ENCODE peak calls at places on chromosomes 12 and 14, in nine cellular contexts. W is activated CD4-positive, alpha-beta T cell treated with anti-CD3 and anti-CD28 coated beads, Interleukin-2, amount 50 U/mL, for 4 hours; D is NCI-H524; V is left ventricle myocardium inferior; A is Caki2; I is ACHN; N is HS-5; E is stimulated activated CD4-positive, alpha-beta T cell treated with anti-CD3 and anti-CD28 coated beads, Interleukin-1b, Interleukin-23, amount 100 ng/mL, for 24 hours; Q is KBM-7. B is an unnamed sample.

GRCh38 chr12:9660046-9660445 is 9.5 kb upstream of the CLEC2D start:
- DNase-seq in D (no peak), E (no peak), I (no peak), W (no peak), A (no peak), V (no peak), Q (no peak), N (no peak), B (no peak)

GRCh38 chr12:66036317-66036716 is 94.2 kb downstream of the LLPH start:
- DNase-seq in A (peak; percentile 95), V (peak; percentile 40), D (no peak), Q (no peak), E (no peak), I (peak; percentile 99), N (peak; percentile 91), W (no peak), B (peak; percentile 94)

GRCh38 chr12:53867216-53868012 is 71.2 kb upstream of the HOXC13 start:
- DNase-seq in Q (no peak), I (peak; percentile 48), N (peak; percentile 23), D (no peak), V (no peak), E (no peak), A (peak; percentile 58), W (no peak), B (peak; percentile 72)

GRCh38 chr12:15662983-15663659 is 126.1 kb downstream of the EPS8 start:
- DNase-seq in A (peak; percentile 58), N (no peak), W (no peak), E (no peak), V (no peak), Q (no peak), I (no peak), D (no peak), B (no peak)

GRCh38 chr14:54653764-54654469 is 87.0 kb downstream of the SAMD4A start:
- DNase-seq in Q (peak; percentile 49), W (no peak), D (no peak), A (peak; percentile 26), V (peak; percentile 55), E (no peak), N (peak; percentile 58), I (peak; percentile 53), B (peak; percentile 76)

GRCh38 chr12:123942911-123943648 is 29.6 kb downstream of the CCDC92 start:
- DNase-seq in Q (no peak), V (no peak), W (no peak), I (no peak), D (no peak), A (no peak), E (no peak), N (no peak), B (peak; percentile 53)

GRCh38 chr12:110120878-110121277 is 3.3 kb upstream of the IFT81 start:
- DNase-seq in N (no peak), D (no peak), V (no peak), Q (no peak), I (no peak), A (no peak), E (no peak), W (no peak), B (peak; percentile 21)

GRCh38 chr14:101178184-101179072 is 274.9 kb upstream of the RTL1 start:
- DNase-seq in E (no peak), N (no peak), V (no peak), A (no peak), I (no peak), D (no peak), W (no peak), Q (no peak), B (no peak)

GRCh38 chr14:69711471-69712216 is 55.3 kb upstream of the SRSF5 start:
- DNase-seq in D (peak; percentile 99), I (no peak), Q (no peak), V (peak; percentile 46), N (no peak), W (no peak), E (no peak), A (no peak), B (no peak)